ENCODE peak calls at places on chromosomes 7 and 10, in ten cellular contexts. V is CD4-positive, alpha-beta T cell; O is upper lobe of right lung; Z is AG09309; G is GM10248; A is hepatocyte; N is GM12865; Y is nephron progenitor cell; X is K562; B is PC-9. W is an unnamed sample.

GRCh38 chr10:86200269-86200668 is 166.3 kb downstream of the GRID1 start:
- DNase-seq in Z (no peak), O (peak; percentile 20), Y (no peak), B (no peak), X (no peak), A (no peak), G (no peak), N (no peak), V (no peak), W (no peak)

GRCh38 chr7:115642194-115642593 is 388.4 kb downstream of the TFEC start:
- DNase-seq in Y (no peak), A (no peak), G (no peak), N (no peak), V (no peak), Z (no peak), B (no peak), X (no peak), O (no peak), W (no peak)

GRCh38 chr7:24152356-24152755 is 131.6 kb upstream of the NPY start:
- DNase-seq in O (no peak), N (no peak), Y (no peak), B (no peak), V (no peak), A (peak; percentile 47), G (no peak), X (no peak), Z (no peak), W (no peak)

GRCh38 chr7:74101061-74101681 is 17.6 kb downstream of the LIMK1 start:
- DNase-seq in V (no peak), O (no peak), B (no peak), Z (no peak), A (no peak), G (peak; percentile 85), N (peak; percentile 84), X (no peak), Y (no peak), W (no peak)

GRCh38 chr10:101840102-101840684 is 3.4 kb downstream of the KCNIP2 start:
- DNase-seq in B (no peak), V (no peak), G (no peak), Y (peak; percentile 30), X (peak; percentile 26), N (peak; percentile 47), Z (no peak), A (no peak), O (no peak), W (peak; percentile 58)

GRCh38 chr10:57506414-57507094 is 761.1 kb downstream of the IPMK start:
- DNase-seq in A (no peak), G (no peak), Y (no peak), Z (no peak), V (no peak), N (no peak), O (no peak), X (no peak), B (no peak), W (no peak)

GRCh38 chr10:115982526-115982925 is 290.5 kb downstream of the GFRA1 start:
- DNase-seq in Z (no peak), Y (no peak), N (no peak), V (no peak), X (no peak), O (no peak), G (no peak), A (no peak), B (no peak), W (no peak)

GRCh38 chr7:73741600-73741999 is 3.0 kb upstream of the ABHD11 start:
- DNase-seq in G (peak; percentile 26), N (no peak), O (no peak), Z (no peak), Y (no peak), A (no peak), X (no peak), V (no peak), B (peak; percentile 84), W (no peak)

GRCh38 chr7:114082934-114083647 is 164.3 kb upstream of the PPP1R3A start:
- DNase-seq in A (peak; percentile 42), V (no peak), G (peak; percentile 12), X (no peak), O (peak; percentile 67), Y (peak; percentile 78), B (no peak), N (peak; percentile 7), Z (no peak), W (no peak)

GRCh38 chr10:69639291-69640195 is 9.5 kb downstream of the FAM241B start:
- DNase-seq in Z (peak; percentile 31), N (peak; percentile 74), G (peak; percentile 75), A (peak; percentile 80), X (peak; percentile 63), O (peak; percentile 54), B (peak; percentile 46), Y (peak; percentile 79), V (peak; percentile 67), W (peak; percentile 80)
- TF ChIP-seq CTCF in Z (peak; percentile 80), N (peak; percentile 68), G (peak; percentile 68), A (peak; percentile 91), X (peak; percentile 88), O (peak; percentile 89), B (peak; percentile 98), Y (peak; percentile 87), V (peak; percentile 88), W (peak; percentile 88)

DNA sequence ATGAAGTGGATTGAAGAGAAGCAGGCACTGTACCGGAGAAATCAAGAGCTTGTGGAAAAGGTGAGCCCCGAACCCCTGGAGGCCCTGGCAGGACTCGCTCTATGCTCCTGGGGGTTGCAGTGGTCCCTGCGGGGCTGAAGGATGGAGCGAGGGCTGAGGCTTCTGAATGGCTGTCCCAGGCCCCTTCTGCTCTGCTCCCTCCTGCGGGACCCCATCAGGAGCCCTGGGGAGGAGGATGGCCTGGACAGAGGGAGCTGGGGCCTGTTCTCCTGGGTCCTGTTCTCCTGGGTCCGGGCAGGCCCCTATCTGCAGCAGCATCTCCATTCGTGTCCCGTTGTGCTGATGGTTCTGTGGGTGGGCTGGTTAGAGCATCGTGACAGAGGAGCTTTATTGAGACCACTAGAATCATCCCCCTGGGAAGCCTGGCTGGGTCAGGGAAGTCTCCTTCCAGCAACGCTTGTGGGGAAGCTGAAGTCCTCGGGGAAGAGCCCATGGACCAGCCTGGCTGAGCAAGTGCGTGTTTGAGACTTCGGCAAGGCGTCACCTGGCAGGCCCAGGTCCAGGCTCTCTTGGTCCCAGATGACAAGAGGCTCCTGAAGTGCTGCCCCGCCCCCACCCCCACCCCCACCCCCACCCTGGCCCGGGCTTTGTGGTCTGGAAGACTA is 41.1 kb upstream of the DPYSL4 start:
- DNase-seq in V (no peak), A (no peak), N (no peak), X (no peak), B (no peak), G (no peak), Y (no peak), O (peak; percentile 54), Z (no peak), W (no peak)
- TF ChIP-seq CTCF in V (no peak), A (no peak), N (no peak), X (no peak), B (no peak), G (no peak), Y (no peak), O (no peak), Z (no peak), W (no peak)

DNA sequence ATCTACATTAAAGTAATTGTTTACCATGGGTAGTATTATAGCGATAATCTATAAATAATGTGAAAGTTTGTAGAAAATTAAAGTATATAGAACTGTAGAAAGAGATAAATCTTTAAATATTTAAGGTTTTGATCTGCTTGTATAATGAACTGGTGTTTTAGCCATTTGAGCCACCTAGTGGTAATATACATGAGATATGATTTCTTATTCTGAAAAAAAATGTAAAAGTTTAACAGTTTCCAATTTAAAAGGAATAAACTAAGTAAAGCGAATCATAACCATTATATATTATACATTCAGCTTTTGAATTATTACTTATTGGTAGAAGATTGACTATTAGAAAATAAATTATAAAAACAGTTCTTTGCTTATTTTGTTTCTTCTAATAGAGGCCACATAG is 91.2 kb downstream of the OTUD1 start:
- DNase-seq in A (no peak), Z (no peak), N (peak; percentile 6), Y (no peak), O (no peak), V (no peak), X (no peak), G (no peak), B (no peak), W (no peak)
- TF ChIP-seq CTCF in A (peak; percentile 49), Z (peak; percentile 27), N (peak; percentile 23), Y (no peak), O (peak; percentile 46), V (peak; percentile 33), X (no peak), G (peak; percentile 35), B (peak; percentile 64), W (peak; percentile 68)

DNA sequence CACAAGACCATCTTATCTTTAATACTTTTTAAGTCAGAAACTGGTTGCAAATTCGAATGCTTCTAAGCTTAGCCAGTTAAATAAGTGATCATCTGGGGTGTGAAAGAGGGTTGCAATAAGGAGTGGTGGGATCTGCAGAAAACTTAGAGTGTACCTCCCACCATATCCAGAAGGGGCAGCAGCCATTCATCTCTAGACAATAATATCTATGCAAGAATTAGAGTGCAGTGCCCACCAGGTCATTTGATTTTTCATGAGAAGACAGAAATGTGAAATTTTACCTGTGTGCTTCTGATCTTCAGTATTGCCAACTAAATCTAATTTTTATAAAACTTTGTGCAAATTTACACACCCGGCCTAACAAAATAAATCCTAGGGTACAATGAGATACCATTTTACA is 127.2 kb upstream of the SP4 start:
- DNase-seq in Z (no peak), V (no peak), A (no peak), B (no peak), G (no peak), Y (no peak), O (no peak), N (peak; percentile 19), X (peak; percentile 7), W (peak; percentile 15)
- TF ChIP-seq CTCF in Z (no peak), V (no peak), A (peak; percentile 10), B (peak; percentile 61), G (no peak), Y (no peak), O (peak; percentile 19), N (peak; percentile 10), X (peak; percentile 31), W (peak; percentile 66)

GRCh38 chr10:98289802-98290209 is 21.8 kb upstream of the LOXL4 start:
- DNase-seq in O (no peak), X (no peak), V (no peak), Y (no peak), A (no peak), B (no peak), N (no peak), G (no peak), Z (no peak), W (no peak)

DNA sequence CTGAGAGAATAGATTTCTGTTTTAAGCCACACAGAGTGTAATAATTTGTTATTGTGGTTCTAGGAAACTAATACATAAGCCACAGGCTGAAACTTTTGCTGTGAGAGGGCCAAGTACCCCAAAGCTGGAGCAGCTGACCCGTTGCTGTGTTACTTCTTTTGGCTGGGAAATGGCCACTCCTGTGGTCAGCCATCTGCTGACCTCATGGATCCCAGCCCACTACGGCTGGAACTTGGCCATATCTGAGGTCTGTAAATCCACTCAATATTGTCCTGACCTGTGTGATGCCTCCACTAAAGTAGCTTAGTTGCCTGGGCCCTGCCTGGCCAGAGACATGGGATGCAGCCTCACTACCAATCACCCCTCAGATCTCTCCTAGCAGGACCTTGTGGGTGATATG is 17.4 kb upstream of the LOXL4 start:
- DNase-seq in Y (no peak), O (no peak), G (no peak), Z (no peak), N (no peak), X (no peak), A (no peak), V (no peak), B (no peak), W (no peak)
- TF ChIP-seq CTCF in Y (no peak), O (no peak), G (no peak), Z (no peak), N (no peak), X (no peak), A (no peak), V (no peak), B (no peak), W (no peak)